ENCODE peak calls at places on chromosome 16, in nine cellular contexts. R is HCT116, Q is gastrocnemius medialis, Z is upper lobe of left lung, D is vagina, L is body of pancreas, A is GM12878, P is spleen, W is uterus. H is an unnamed sample.

GRCh38 chr16:13471036-13471435 is 448.9 kb upstream of the ERCC4 start:
- DNase-seq in R (no peak), Q (no peak), Z (no peak), D (no peak), L (no peak), A (no peak), P (no peak), W (no peak), H (no peak)

GRCh38 chr16:89522287-89522686 is 14.1 kb downstream of the SPG7 start:
- DNase-seq in R (no peak), Q (no peak), Z (no peak), D (no peak), L (no peak), A (no peak), P (no peak), W (no peak), H (no peak)

GRCh38 chr16:19119564-19119963 is 5.8 kb downstream of the ITPRIPL2 start:
- DNase-seq in R (no peak), Q (no peak), Z (no peak), D (no peak), L (no peak), A (no peak), P (no peak), W (peak; percentile 34), H (no peak)

GRCh38 chr16:50708373-50709060 is 15.1 kb downstream of the NOD2 start:
- DNase-seq in R (no peak), Q (no peak), Z (peak; percentile 39), D (no peak), L (no peak), A (no peak), P (no peak), W (no peak), H (no peak)

GRCh38 chr16:21001262-21001661 is 100.7 kb downstream of the LYRM1 start:
- DNase-seq in R (peak; percentile 38), Q (no peak), Z (peak; percentile 31), D (no peak), L (peak; percentile 41), A (no peak), P (no peak), W (no peak), H (no peak)

GRCh38 chr16:80250376-80250775 is 290.4 kb upstream of the DYNLRB2 start:
- DNase-seq in R (no peak), Q (no peak), Z (no peak), D (no peak), L (no peak), A (no peak), P (no peak), W (no peak), H (no peak)

GRCh38 chr16:66389256-66390175 is 23.0 kb downstream of the CDH5 start:
- DNase-seq in R (no peak), Q (no peak), Z (peak; percentile 7), D (peak; percentile 90), L (no peak), A (no peak), P (peak; percentile 25), W (no peak), H (peak; percentile 43)

GRCh38 chr16:72800524-72800923 is 247.4 kb downstream of the ZFHX3 start:
- DNase-seq in R (no peak), Q (no peak), Z (no peak), D (no peak), L (no peak), A (no peak), P (no peak), W (no peak), H (no peak)

GRCh38 chr16:67528222-67528869 is at the start of gene RIPOR1:
- DNase-seq in R (no peak), Q (peak; percentile 59), Z (peak; percentile 59), D (no peak), L (peak; percentile 74), A (no peak), P (peak; percentile 92), W (peak; percentile 62), H (peak; percentile 83)

GRCh38 chr16:65725156-65725845 is 603.4 kb upstream of the CDH11 start:
- DNase-seq in R (no peak), Q (no peak), Z (no peak), D (no peak), L (no peak), A (no peak), P (no peak), W (no peak), H (no peak)

GRCh38 chr16:80614908-80615696 is 74.3 kb downstream of the DYNLRB2 start:
- DNase-seq in R (peak; percentile 6), Q (no peak), Z (no peak), D (no peak), L (no peak), A (no peak), P (no peak), W (no peak), H (no peak)

GRCh38 chr16:11572301-11572995 is 14.3 kb downstream of the LITAF start:
- DNase-seq in R (no peak), Q (no peak), Z (peak; percentile 57), D (no peak), L (no peak), A (no peak), P (peak; percentile 80), W (no peak), H (no peak)

GRCh38 chr16:11566398-11566797 is 20.3 kb downstream of the LITAF start:
- DNase-seq in R (no peak), Q (no peak), Z (no peak), D (no peak), L (no peak), A (no peak), P (no peak), W (no peak), H (no peak)

GRCh38 chr16:11571549-11571948 is 15.2 kb downstream of the LITAF start:
- DNase-seq in R (no peak), Q (no peak), Z (no peak), D (no peak), L (no peak), A (no peak), P (no peak), W (no peak), H (no peak)

GRCh38 chr16:11570258-11570657 is 16.5 kb downstream of the LITAF start:
- DNase-seq in R (no peak), Q (no peak), Z (no peak), D (no peak), L (no peak), A (no peak), P (no peak), W (no peak), H (no peak)

GRCh38 chr16:11570796-11571195 is 15.9 kb downstream of the LITAF start:
- DNase-seq in R (no peak), Q (no peak), Z (no peak), D (no peak), L (no peak), A (no peak), P (no peak), W (no peak), H (no peak)
- H3K36me3 ChIP-seq in R (no peaks in the 10 kb centered on the region), Q (no peaks in the 10 kb centered on the region), Z (peaks cover 13% of the 10 kb centered on the region), D (peaks cover 8% of the 10 kb centered on the region), L (no peaks in the 10 kb centered on the region), A (peaks cover 22% of the 10 kb centered on the region), P (no peaks in the 10 kb centered on the region), W (no peaks in the 10 kb centered on the region), H (no peaks in the 10 kb centered on the region)

GRCh38 chr16:17380613-17381012 is 90.1 kb downstream of the XYLT1 start:
- DNase-seq in R (no peak), Q (no peak), Z (no peak), D (no peak), L (no peak), A (no peak), P (no peak), W (no peak), H (no peak)
- TF ChIP-seq POLR2A in R (no peak), Q (no peak), Z (peak; percentile 39), D (no peak), L (no peak), A (no peak), P (no peak), W (no peak), H (no peak)

DNA sequence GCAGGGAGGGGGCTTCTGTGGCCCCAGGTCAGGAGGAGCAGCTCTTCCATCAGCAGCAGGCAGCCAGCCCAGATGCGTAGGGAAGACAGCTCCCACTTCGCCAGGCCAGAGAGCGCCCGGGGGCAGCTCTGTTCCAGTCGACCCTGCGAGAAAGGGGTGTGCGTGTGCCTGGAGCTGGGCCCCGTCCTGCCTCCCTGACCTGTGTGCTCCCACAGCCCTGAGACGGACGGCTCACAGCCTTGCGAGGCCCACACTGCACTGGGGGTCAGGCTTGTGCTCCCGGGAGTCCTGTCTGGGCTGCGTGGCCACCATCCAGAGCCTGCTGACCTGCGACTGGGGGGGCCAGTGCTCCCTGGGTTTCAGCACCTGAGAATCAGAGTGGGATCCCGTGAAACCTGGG is 469 bp upstream of the MSLN start:
- DNase-seq in R (no peak), Q (no peak), Z (no peak), D (no peak), L (no peak), A (no peak), P (no peak), W (no peak), H (no peak)
- H3K27ac ChIP-seq in R (peak overlapping the region; percentile 97), Q (no peak overlapping the region), Z (peak overlapping the region; percentile 76), D (no peak overlapping the region), L (no peak overlapping the region), A (no peak overlapping the region), P (no peak overlapping the region), W (peak overlapping the region; percentile 53), H (no peak overlapping the region)

DNA sequence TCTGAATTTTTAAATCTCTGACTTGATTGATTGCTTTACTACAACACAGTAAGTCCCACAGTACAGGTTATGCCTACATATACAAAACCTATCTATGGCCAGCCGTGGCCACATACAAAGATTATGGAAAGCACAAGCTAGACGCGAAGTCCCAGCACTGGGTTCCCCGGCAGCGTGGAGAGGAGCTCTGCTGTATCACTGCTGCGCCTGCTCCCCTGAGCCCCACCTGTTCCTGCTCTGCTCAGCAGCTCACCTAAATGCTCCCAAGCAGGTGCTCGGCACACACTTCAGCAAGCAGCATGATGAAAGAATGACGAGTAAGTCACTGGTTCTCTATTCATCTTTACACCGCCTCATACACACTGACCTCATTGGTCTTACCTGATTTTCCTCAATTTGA is 20.6 kb downstream of the ZDHHC7 start:
- DNase-seq in R (no peak), Q (no peak), Z (no peak), D (no peak), L (no peak), A (no peak), P (peak; percentile 67), W (no peak), H (no peak)
- H3K36me3 ChIP-seq in R (peaks cover 32% of the 10 kb centered on the region), Q (peaks cover 53% of the 10 kb centered on the region), Z (peaks cover 75% of the 10 kb centered on the region), D (peaks cover 51% of the 10 kb centered on the region), L (peaks cover 30% of the 10 kb centered on the region), A (peaks cover 32% of the 10 kb centered on the region), P (peaks cover 75% of the 10 kb centered on the region), W (no peaks in the 10 kb centered on the region), H (peaks cover 25% of the 10 kb centered on the region)

H was measured in sigmoid colon.